ENCODE peak calls at places on chromosomes 1 and 21, in nine cellular contexts. I, J, O, M, Q, W, X, S and B are unnamed samples.

GRCh38 chr1:239260779-239261286 is 125.5 kb upstream of the CHRM3 start:
- DNase-seq in I (no peak), J (no peak), O (no peak), M (no peak), Q (no peak), W (no peak), X (no peak), S (no peak), B (no peak)

GRCh38 chr21:14826630-14827029 is 238.2 kb downstream of the NRIP1 start:
- DNase-seq in I (no peak), J (no peak), O (no peak), M (no peak), Q (no peak), W (no peak), X (no peak), S (no peak), B (no peak)

GRCh38 chr1:58290685-58291372 is 255.7 kb downstream of the OMA1 start:
- DNase-seq in I (no peak), J (peak; percentile 32), O (no peak), M (no peak), Q (peak; percentile 16), W (no peak), X (peak; percentile 88), S (peak; percentile 5), B (no peak)

GRCh38 chr1:33410091-33410701 is 20.7 kb downstream of the PHC2 start:
- DNase-seq in I (no peak), J (peak; percentile 54), O (no peak), M (no peak), Q (peak; percentile 60), W (no peak), X (no peak), S (no peak), B (no peak)

GRCh38 chr1:39872698-39873097 is 10.6 kb downstream of the TRIT1 start:
- DNase-seq in I (no peak), J (peak; percentile 15), O (no peak), M (no peak), Q (no peak), W (no peak), X (no peak), S (no peak), B (no peak)

GRCh38 chr1:23743287-23744052 is at the start of gene ELOA:
- DNase-seq in I (peak; percentile 76), J (peak; percentile 71), O (peak; percentile 81), M (peak; percentile 74), Q (peak; percentile 53), W (peak; percentile 81), X (peak; percentile 88), S (peak; percentile 82), B (peak; percentile 73)

GRCh38 chr1:111483166-111483565 is 9.4 kb downstream of the C1orf162 start:
- DNase-seq in I (no peak), J (no peak), O (no peak), M (no peak), Q (peak; percentile 43), W (no peak), X (no peak), S (no peak), B (no peak)

GRCh38 chr1:228986093-228986904 is 251.0 kb downstream of the RHOU start:
- DNase-seq in I (peak; percentile 77), J (peak; percentile 65), O (peak; percentile 55), M (peak; percentile 41), Q (peak; percentile 25), W (peak; percentile 36), X (peak; percentile 47), S (peak; percentile 31), B (no peak)

GRCh38 chr1:15329481-15329815 is 80.2 kb upstream of the EFHD2 start:
- DNase-seq in I (no peak), J (no peak), O (no peak), M (no peak), Q (no peak), W (no peak), X (no peak), S (no peak), B (no peak)

GRCh38 chr1:162876751-162877150 is 15.8 kb upstream of the CCDC190 start:
- DNase-seq in I (no peak), J (no peak), O (no peak), M (no peak), Q (no peak), W (no peak), X (no peak), S (no peak), B (no peak)

GRCh38 chr21:32207096-32207716 is 71.6 kb downstream of the MIS18A start:
- DNase-seq in I (no peak), J (no peak), O (no peak), M (peak; percentile 13), Q (no peak), W (no peak), X (no peak), S (no peak), B (no peak)

GRCh38 chr1:160376525-160377131 is 9.8 kb downstream of the NHLH1 start:
- DNase-seq in I (no peak), J (peak; percentile 81), O (no peak), M (no peak), Q (peak; percentile 72), W (no peak), X (peak; percentile 78), S (peak; percentile 44), B (no peak)

GRCh38 chr1:40141878-40142535 is 19.2 kb upstream of the RLF start:
- DNase-seq in I (no peak), J (peak; percentile 32), O (no peak), M (no peak), Q (peak; percentile 15), W (no peak), X (no peak), S (no peak), B (no peak)

GRCh38 chr1:164417016-164417704 is 141.8 kb upstream of the PBX1 start:
- DNase-seq in I (no peak), J (no peak), O (no peak), M (no peak), Q (no peak), W (no peak), X (no peak), S (no peak), B (no peak)

GRCh38 chr1:153490272-153491051 is 30.0 kb upstream of the S100A7 start:
- DNase-seq in I (peak; percentile 46), J (peak; percentile 94), O (peak; percentile 30), M (peak; percentile 42), Q (peak; percentile 97), W (peak; percentile 91), X (no peak), S (peak; percentile 63), B (no peak)

GRCh38 chr1:212700892-212701819 is 1.5 kb upstream of the BATF3 start:
- DNase-seq in I (peak; percentile 23), J (peak; percentile 66), O (peak; percentile 34), M (peak; percentile 42), Q (peak; percentile 62), W (peak; percentile 74), X (peak; percentile 87), S (peak; percentile 32), B (no peak)

GRCh38 chr1:203171341-203172183 is 4.1 kb downstream of the MYBPH start:
- DNase-seq in I (no peak), J (no peak), O (peak; percentile 25), M (no peak), Q (no peak), W (peak; percentile 58), X (peak; percentile 41), S (no peak), B (no peak)

GRCh38 chr1:159936284-159936904 is 9.0 kb downstream of the IGSF9 start:
- DNase-seq in I (peak; percentile 82), J (peak; percentile 67), O (peak; percentile 86), M (peak; percentile 81), Q (no peak), W (no peak), X (peak; percentile 97), S (peak; percentile 93), B (peak; percentile 83)

DNA sequence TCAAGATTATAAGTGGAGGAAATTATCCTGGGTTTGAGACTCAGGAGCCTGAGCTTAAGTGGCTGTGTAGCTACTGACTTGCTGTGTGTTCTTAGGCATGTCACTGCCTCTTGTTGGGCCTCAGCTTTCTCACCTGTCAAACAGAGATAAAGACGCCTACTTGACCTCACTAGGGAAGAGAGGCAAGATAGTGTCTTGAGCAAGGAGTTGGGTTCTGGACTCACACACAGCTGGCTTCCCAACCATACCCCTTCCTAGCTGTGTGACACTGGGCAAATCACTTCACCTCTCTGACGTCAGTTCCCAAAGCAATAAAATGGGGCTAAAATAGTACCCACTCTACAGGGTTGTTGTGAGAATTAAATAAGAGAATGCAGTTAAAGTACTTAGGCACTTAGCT is 11.6 kb upstream of the EPB41 start:
- DNase-seq in I (no peak), J (no peak), O (no peak), M (no peak), Q (no peak), W (no peak), X (no peak), S (no peak), B (no peak)
- TF ChIP-seq CTCF in I (no peak), J (no peak), O (no peak), M (no peak), Q (no peak), W (no peak), X (no peak), S (no peak), B (no peak)

DNA sequence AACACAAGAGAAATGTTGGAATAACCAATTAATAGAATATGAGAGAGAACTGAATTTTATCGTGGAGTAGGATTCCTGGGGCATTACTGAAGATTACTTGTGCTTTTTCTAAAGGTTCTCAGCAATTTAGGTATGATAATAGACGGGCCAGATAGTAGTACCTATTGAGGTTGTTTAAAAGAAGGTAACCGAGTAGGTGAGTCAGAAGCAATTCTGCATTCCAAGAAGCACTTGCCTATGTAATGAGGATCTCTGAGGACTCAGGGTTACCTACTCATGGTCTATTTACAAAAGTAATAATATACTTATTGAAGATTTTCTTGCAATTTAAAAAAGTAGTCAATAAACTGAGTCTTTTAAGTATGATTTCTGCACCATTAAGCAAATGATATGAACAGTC is 1469.8 kb downstream of the BRINP3 start:
- DNase-seq in I (no peak), J (no peak), O (no peak), M (no peak), Q (no peak), W (no peak), X (no peak), S (no peak), B (no peak)
- TF ChIP-seq CTCF in I (no peak), J (no peak), O (no peak), M (no peak), Q (no peak), W (no peak), X (no peak), S (no peak), B (no peak)

DNA sequence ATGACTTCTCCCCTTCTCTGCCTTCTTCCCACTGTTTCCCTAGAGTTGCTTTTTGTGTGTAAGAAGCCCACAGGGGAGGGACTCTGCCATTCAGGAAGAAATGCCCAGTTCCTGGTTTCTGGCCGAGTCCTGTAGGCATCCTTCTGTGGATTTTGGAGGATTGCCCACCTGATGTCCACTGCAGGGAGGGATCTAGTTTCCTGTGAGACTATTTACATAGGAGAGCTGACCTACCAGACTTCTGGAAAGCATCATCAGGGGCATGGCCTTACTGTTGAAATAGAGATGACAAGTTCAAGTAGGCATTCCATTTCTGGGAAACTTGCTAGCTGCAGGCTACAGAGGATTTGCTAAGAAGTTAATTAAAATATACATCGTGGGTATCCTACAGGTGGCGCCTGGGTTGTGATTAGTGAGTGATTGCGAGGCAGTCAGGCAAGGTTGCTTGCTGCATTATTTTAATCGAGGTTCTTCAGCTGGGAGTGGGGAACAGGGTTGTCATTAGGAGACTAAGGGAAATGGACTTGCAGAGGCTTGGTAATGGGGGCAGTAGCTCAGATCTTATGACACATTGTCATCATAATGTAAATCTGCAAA is 148.7 kb downstream of the HHAT start:
- DNase-seq in I (no peak), J (no peak), O (no peak), M (no peak), Q (peak; percentile 32), W (no peak), X (no peak), S (no peak), B (no peak)
- TF ChIP-seq CTCF in I (no peak), J (no peak), O (no peak), M (no peak), Q (no peak), W (no peak), X (peak; percentile 35), S (no peak), B (no peak)

GRCh38 chr1:157410457-157410856 is 141.9 kb downstream of the FCRL5 start:
- DNase-seq in I (no peak), J (no peak), O (no peak), M (peak; percentile 4), Q (no peak), W (no peak), X (peak; percentile 70), S (no peak), B (no peak)
- TF ChIP-seq CTCF in I (no peak), J (no peak), O (no peak), M (no peak), Q (no peak), W (no peak), X (no peak), S (no peak), B (no peak)